ENCODE peak calls at places on chromosome 15, in eight cellular contexts. One of them, this sample, is unnamed.
A peak's percentile ranks its signal among the peaks of the same experiment; 100 is the strongest.

GRCh38 chr15:76150508-76150907 is 90.7 kb downstream of the TMEM266 start:
- DNase-seq in upper lobe of right lung: no peak
- DNase-seq in PC-3: no peak
- DNase-seq in cardiac muscle cell: no peak
- DNase-seq in A549: no peak
- DNase-seq in endothelial cell: no peak
- DNase-seq in right atrium auricular region: no peak
- DNase-seq in CD4-positive, alpha-beta T cell: no peak
- DNase-seq in this sample: no peak

GRCh38 chr15:89781891-89782618 is 5.9 kb downstream of the MESP2 start:
- DNase-seq in A549: no peak
- DNase-seq in endothelial cell: no peak
- DNase-seq in CD4-positive, alpha-beta T cell: no peak
- DNase-seq in upper lobe of right lung: no peak
- DNase-seq in cardiac muscle cell: no peak
- DNase-seq in PC-3: peak; percentile 90
- DNase-seq in right atrium auricular region: no peak
- DNase-seq in this sample: peak; percentile 22

GRCh38 chr15:56537881-56538280 is 72.9 kb upstream of the MNS1 start:
- DNase-seq in right atrium auricular region: no peak
- DNase-seq in cardiac muscle cell: no peak
- DNase-seq in endothelial cell: no peak
- DNase-seq in CD4-positive, alpha-beta T cell: peak; percentile 35
- DNase-seq in PC-3: no peak
- DNase-seq in A549: no peak
- DNase-seq in upper lobe of right lung: peak; percentile 57
- DNase-seq in this sample: no peak

GRCh38 chr15:58934521-58934920 is 1.0 kb upstream of the SLTM start:
- DNase-seq in upper lobe of right lung: no peak
- DNase-seq in right atrium auricular region: no peak
- DNase-seq in endothelial cell: no peak
- DNase-seq in A549: no peak
- DNase-seq in CD4-positive, alpha-beta T cell: no peak
- DNase-seq in PC-3: peak; percentile 65
- DNase-seq in cardiac muscle cell: no peak
- DNase-seq in this sample: no peak

GRCh38 chr15:57251308-57251707 is 125.0 kb upstream of the CGNL1 start:
- DNase-seq in PC-3: peak; percentile 3
- DNase-seq in right atrium auricular region: no peak
- DNase-seq in cardiac muscle cell: no peak
- DNase-seq in CD4-positive, alpha-beta T cell: no peak
- DNase-seq in upper lobe of right lung: no peak
- DNase-seq in endothelial cell: no peak
- DNase-seq in A549: no peak
- DNase-seq in this sample: no peak

GRCh38 chr15:28147827-28148226 is 48.7 kb upstream of the OCA2 start:
- DNase-seq in cardiac muscle cell: no peak
- DNase-seq in A549: no peak
- DNase-seq in upper lobe of right lung: no peak
- DNase-seq in PC-3: no peak
- DNase-seq in endothelial cell: no peak
- DNase-seq in CD4-positive, alpha-beta T cell: no peak
- DNase-seq in right atrium auricular region: no peak
- DNase-seq in this sample: no peak

GRCh38 chr15:67192185-67192584 is 62.3 kb downstream of the AAGAB start:
- DNase-seq in upper lobe of right lung: no peak
- DNase-seq in cardiac muscle cell: no peak
- DNase-seq in CD4-positive, alpha-beta T cell: no peak
- DNase-seq in A549: no peak
- DNase-seq in endothelial cell: no peak
- DNase-seq in right atrium auricular region: no peak
- DNase-seq in PC-3: no peak
- DNase-seq in this sample: no peak

GRCh38 chr15:25624504-25625172 is 185.8 kb upstream of the UBE3A start:
- DNase-seq in endothelial cell: no peak
- DNase-seq in A549: no peak
- DNase-seq in cardiac muscle cell: no peak
- DNase-seq in upper lobe of right lung: no peak
- DNase-seq in CD4-positive, alpha-beta T cell: no peak
- DNase-seq in PC-3: no peak
- DNase-seq in right atrium auricular region: peak; percentile 63
- DNase-seq in this sample: no peak

GRCh38 chr15:68151277-68151676 is 53.9 kb downstream of the CALML4 start:
- DNase-seq in upper lobe of right lung: no peak
- DNase-seq in endothelial cell: no peak
- DNase-seq in CD4-positive, alpha-beta T cell: no peak
- DNase-seq in right atrium auricular region: no peak
- DNase-seq in PC-3: no peak
- DNase-seq in cardiac muscle cell: no peak
- DNase-seq in A549: no peak
- DNase-seq in this sample: no peak

GRCh38 chr15:67685008-67685599 is 140.2 kb upstream of the SKOR1 start:
- DNase-seq in right atrium auricular region: no peak
- DNase-seq in PC-3: peak; percentile 41
- DNase-seq in CD4-positive, alpha-beta T cell: no peak
- DNase-seq in A549: peak; percentile 77
- DNase-seq in upper lobe of right lung: no peak
- DNase-seq in endothelial cell: no peak
- DNase-seq in cardiac muscle cell: peak; percentile 42
- DNase-seq in this sample: peak; percentile 9

GRCh38 chr15:85929786-85930185 is 135.1 kb upstream of the KLHL25 start:
- DNase-seq in right atrium auricular region: no peak
- DNase-seq in PC-3: no peak
- DNase-seq in upper lobe of right lung: no peak
- DNase-seq in cardiac muscle cell: no peak
- DNase-seq in CD4-positive, alpha-beta T cell: no peak
- DNase-seq in endothelial cell: no peak
- DNase-seq in A549: no peak
- DNase-seq in this sample: no peak

GRCh38 chr15:33393552-33393951 is 82.8 kb downstream of the RYR3 start:
- DNase-seq in A549: no peak
- DNase-seq in right atrium auricular region: no peak
- DNase-seq in upper lobe of right lung: no peak
- DNase-seq in cardiac muscle cell: no peak
- DNase-seq in CD4-positive, alpha-beta T cell: no peak
- DNase-seq in PC-3: no peak
- DNase-seq in endothelial cell: no peak
- DNase-seq in this sample: no peak

GRCh38 chr15:85555875-85556617 is 175.6 kb downstream of the AKAP13 start:
- DNase-seq in endothelial cell: no peak
- DNase-seq in cardiac muscle cell: no peak
- DNase-seq in right atrium auricular region: no peak
- DNase-seq in PC-3: no peak
- DNase-seq in A549: no peak
- DNase-seq in CD4-positive, alpha-beta T cell: no peak
- DNase-seq in upper lobe of right lung: no peak
- DNase-seq in this sample: no peak

DNA sequence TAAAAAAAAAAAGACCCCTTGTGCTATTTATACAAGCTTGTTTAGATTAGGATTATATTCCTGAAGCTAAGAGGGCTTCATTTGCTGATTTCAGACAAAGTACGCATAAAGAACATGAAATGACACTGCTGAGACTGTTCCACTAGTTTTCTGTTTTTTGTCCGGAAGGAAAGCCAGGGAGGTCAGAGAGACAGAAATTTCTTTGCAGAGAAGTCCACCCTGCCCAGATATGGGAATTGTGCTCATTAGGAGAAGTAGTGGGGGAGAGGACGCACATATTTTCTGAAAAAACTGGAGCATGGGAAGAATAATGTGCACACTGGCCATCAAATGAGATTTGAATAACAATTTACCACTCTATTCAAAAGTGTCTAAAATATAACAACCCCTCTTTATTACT is 220.9 kb upstream of the ICE2 start:
- DNase-seq in A549: no peak
- DNase-seq in cardiac muscle cell: no peak
- DNase-seq in PC-3: no peak
- DNase-seq in upper lobe of right lung: no peak
- DNase-seq in CD4-positive, alpha-beta T cell: no peak
- DNase-seq in right atrium auricular region: no peak
- DNase-seq in endothelial cell: no peak
- DNase-seq in this sample: no peak
- TF ChIP-seq CTCF in A549: no peak
- TF ChIP-seq CTCF in cardiac muscle cell: no peak
- TF ChIP-seq CTCF in PC-3: no peak
- TF ChIP-seq CTCF in upper lobe of right lung: no peak
- TF ChIP-seq CTCF in CD4-positive, alpha-beta T cell: no peak
- TF ChIP-seq CTCF in right atrium auricular region: no peak
- TF ChIP-seq CTCF in endothelial cell: no peak
- TF ChIP-seq CTCF in this sample: no peak

DNA sequence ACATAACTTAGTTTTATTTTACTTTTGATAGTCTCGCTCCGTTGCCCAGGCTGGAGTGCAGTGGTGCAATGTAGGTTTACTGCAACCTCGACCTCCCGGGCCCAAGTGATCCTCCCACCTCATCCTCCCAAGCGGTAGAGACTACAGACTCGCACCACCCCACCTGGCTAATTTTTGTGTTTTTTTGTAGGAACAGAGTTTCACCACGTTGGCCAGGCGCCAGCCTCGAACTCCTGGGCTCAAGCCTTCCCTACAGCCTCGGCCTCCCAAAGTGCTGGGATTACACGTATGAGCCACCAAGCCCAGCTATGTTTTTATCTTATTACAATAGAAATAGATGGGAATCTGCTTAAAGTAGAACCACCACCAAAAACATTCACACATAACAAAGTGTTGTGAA is 2.9 kb downstream of the RNU5A-1 start:
- DNase-seq in cardiac muscle cell: no peak
- DNase-seq in right atrium auricular region: no peak
- DNase-seq in A549: no peak
- DNase-seq in CD4-positive, alpha-beta T cell: no peak
- DNase-seq in upper lobe of right lung: peak; percentile 58
- DNase-seq in endothelial cell: no peak
- DNase-seq in PC-3: no peak
- DNase-seq in this sample: no peak
- TF ChIP-seq CTCF in cardiac muscle cell: no peak
- TF ChIP-seq CTCF in right atrium auricular region: no peak
- TF ChIP-seq CTCF in A549: no peak
- TF ChIP-seq CTCF in CD4-positive, alpha-beta T cell: no peak
- TF ChIP-seq CTCF in upper lobe of right lung: no peak
- TF ChIP-seq CTCF in endothelial cell: no peak
- TF ChIP-seq CTCF in PC-3: no peak
- TF ChIP-seq CTCF in this sample: no peak

DNA sequence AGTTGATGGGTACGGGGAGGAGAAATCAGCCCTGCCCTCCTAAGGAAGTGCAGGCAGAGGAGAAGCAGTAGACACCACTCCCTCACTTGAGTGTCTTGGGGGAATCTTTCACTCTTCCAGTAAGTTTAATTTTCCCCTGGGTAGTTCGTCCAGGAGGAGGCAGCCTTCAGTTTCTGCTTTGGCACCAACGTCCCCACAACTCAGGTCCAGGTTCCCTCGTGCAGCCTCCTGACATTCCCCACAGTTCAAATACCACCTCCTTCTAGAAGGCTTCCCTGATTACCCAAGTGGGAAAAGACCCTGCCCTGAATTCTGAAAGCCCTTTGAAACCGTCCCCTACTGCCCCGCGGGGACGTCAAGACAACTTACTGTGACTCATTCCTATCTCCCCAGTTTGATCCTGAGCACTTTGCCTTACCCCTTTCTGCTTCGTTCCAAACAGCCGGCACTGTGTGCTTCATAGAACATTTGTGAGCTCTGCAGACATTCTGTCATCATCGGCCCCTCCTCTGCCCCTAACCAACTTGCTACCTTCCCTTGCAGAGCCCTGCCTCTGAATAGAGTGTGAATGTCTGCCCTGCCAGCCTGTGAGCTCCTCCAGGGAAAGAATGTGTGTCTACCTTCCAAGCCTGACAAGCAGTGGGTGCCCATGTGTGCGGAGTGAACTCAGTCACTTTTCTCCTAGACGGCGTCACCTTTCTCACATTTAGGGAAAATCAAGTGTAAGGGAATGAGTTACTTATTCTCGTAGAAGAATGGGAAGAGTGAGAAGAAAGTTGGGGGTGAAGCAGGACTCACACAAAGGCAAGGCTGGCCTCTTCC is 14.5 kb upstream of the SRP14 start:
- DNase-seq in right atrium auricular region: peak; percentile 55
- DNase-seq in PC-3: no peak
- DNase-seq in cardiac muscle cell: no peak
- DNase-seq in A549: no peak
- DNase-seq in CD4-positive, alpha-beta T cell: no peak
- DNase-seq in endothelial cell: no peak
- DNase-seq in upper lobe of right lung: no peak
- DNase-seq in this sample: no peak
- TF ChIP-seq CTCF in right atrium auricular region: no peak
- TF ChIP-seq CTCF in PC-3: peak; percentile 32
- TF ChIP-seq CTCF in cardiac muscle cell: no peak
- TF ChIP-seq CTCF in A549: no peak
- TF ChIP-seq CTCF in CD4-positive, alpha-beta T cell: no peak
- TF ChIP-seq CTCF in endothelial cell: no peak
- TF ChIP-seq CTCF in upper lobe of right lung: peak; percentile 14
- TF ChIP-seq CTCF in this sample: no peak

GRCh38 chr15:101128696-101129095 is 123.2 kb downstream of the CHSY1 start:
- DNase-seq in endothelial cell: no peak
- DNase-seq in A549: no peak
- DNase-seq in PC-3: no peak
- DNase-seq in upper lobe of right lung: no peak
- DNase-seq in CD4-positive, alpha-beta T cell: no peak
- DNase-seq in right atrium auricular region: no peak
- DNase-seq in cardiac muscle cell: no peak
- DNase-seq in this sample: no peak

GRCh38 chr15:101126618-101127502 is 125.0 kb downstream of the CHSY1 start:
- DNase-seq in right atrium auricular region: no peak
- DNase-seq in upper lobe of right lung: no peak
- DNase-seq in cardiac muscle cell: no peak
- DNase-seq in PC-3: peak; percentile 14
- DNase-seq in CD4-positive, alpha-beta T cell: peak; percentile 44
- DNase-seq in A549: no peak
- DNase-seq in endothelial cell: no peak
- DNase-seq in this sample: no peak

GRCh38 chr15:101129851-101130250 is 122.0 kb downstream of the CHSY1 start:
- DNase-seq in CD4-positive, alpha-beta T cell: no peak
- DNase-seq in PC-3: no peak
- DNase-seq in cardiac muscle cell: no peak
- DNase-seq in A549: no peak
- DNase-seq in right atrium auricular region: no peak
- DNase-seq in endothelial cell: no peak
- DNase-seq in upper lobe of right lung: no peak
- DNase-seq in this sample: no peak

GRCh38 chr15:101127503-101128076 is 124.3 kb downstream of the CHSY1 start:
- DNase-seq in CD4-positive, alpha-beta T cell: peak; percentile 65
- DNase-seq in endothelial cell: no peak
- DNase-seq in right atrium auricular region: peak; percentile 89
- DNase-seq in PC-3: peak; percentile 87
- DNase-seq in A549: no peak
- DNase-seq in upper lobe of right lung: no peak
- DNase-seq in cardiac muscle cell: no peak
- DNase-seq in this sample: peak; percentile 62

GRCh38 chr15:101128191-101128590 is 123.7 kb downstream of the CHSY1 start:
- DNase-seq in endothelial cell: no peak
- DNase-seq in cardiac muscle cell: no peak
- DNase-seq in CD4-positive, alpha-beta T cell: no peak
- DNase-seq in PC-3: peak; percentile 85
- DNase-seq in upper lobe of right lung: no peak
- DNase-seq in right atrium auricular region: no peak
- DNase-seq in A549: no peak
- DNase-seq in this sample: peak; percentile 89
- TF ChIP-seq CTCF in endothelial cell: no peak
- TF ChIP-seq CTCF in cardiac muscle cell: no peak
- TF ChIP-seq CTCF in CD4-positive, alpha-beta T cell: no peak
- TF ChIP-seq CTCF in PC-3: no peak
- TF ChIP-seq CTCF in upper lobe of right lung: no peak
- TF ChIP-seq CTCF in right atrium auricular region: no peak
- TF ChIP-seq CTCF in A549: no peak
- TF ChIP-seq CTCF in this sample: no peak

This sample was measured in epithelial cell of proximal tubule.